ENCODE peak calls at places on chromosome 21, in four cellular contexts. U is HT1080, Q is germinal center, L is heart right ventricle. O is an unnamed sample.

GRCh38 chr21:31476551-31477120 is 132.6 kb upstream of the TIAM1 start:
- DNase-seq in U (no peak), Q (no peak), L (no peak), O (no peak)

GRCh38 chr21:34989337-34990151 is 59.6 kb downstream of the RUNX1 start:
- DNase-seq in U (peak), Q (no peak), L (no peak), O (no peak)

GRCh38 chr21:32597205-32597604 is 11.9 kb upstream of the TCP10L start:
- DNase-seq in U (peak), Q (no peak), L (no peak), O (no peak)

GRCh38 chr21:27300770-27301169 is 333.9 kb upstream of the ADAMTS5 start:
- DNase-seq in U (no peak), Q (no peak), L (no peak), O (no peak)

GRCh38 chr21:33481314-33481943 is 1.7 kb upstream of the TMEM50B start:
- DNase-seq in U (no peak), Q (no peak), L (no peak), O (no peak)

GRCh38 chr21:28754127-28754611 is 238.5 kb downstream of the LTN1 start:
- DNase-seq in U (no peak), Q (no peak), L (peak), O (no peak)

GRCh38 chr21:38228115-38228514 is 28.7 kb upstream of the KCNJ15 start:
- DNase-seq in U (no peak), Q (no peak), L (no peak), O (no peak)

GRCh38 chr21:26843912-26844257 is 1.3 kb downstream of the ADAMTS1 start:
- DNase-seq in U (no peak), Q (no peak), L (no peak), O (no peak)

GRCh38 chr21:28798798-28799197 is 193.9 kb downstream of the LTN1 start:
- DNase-seq in U (no peak), Q (no peak), L (no peak), O (no peak)

GRCh38 chr21:36337099-36337509 is 17.1 kb downstream of the MORC3 start:
- DNase-seq in U (peak), Q (no peak), L (no peak), O (no peak)

GRCh38 chr21:37045556-37045955 is 27.3 kb downstream of the PIGP start:
- DNase-seq in U (no peak), Q (no peak), L (no peak), O (no peak)

GRCh38 chr21:41611966-41612606 is 104.1 kb upstream of the TMPRSS2 start:
- DNase-seq in U (peak), Q (peak), L (no peak), O (no peak)

GRCh38 chr21:45138199-45139002 is 64.0 kb downstream of the ADARB1 start:
- DNase-seq in U (peak), Q (peak), L (peak), O (no peak)

GRCh38 chr21:38664821-38665220 is 140.9 kb upstream of the ETS2 start:
- DNase-seq in U (no peak), Q (no peak), L (no peak), O (no peak)

GRCh38 chr21:35843911-35844667 is 216.2 kb downstream of the SETD4 start:
- DNase-seq in U (no peak), Q (no peak), L (peak), O (peak)

O was measured in lower leg skin.